ENCODE peak calls at places on chromosomes 4 and X, in ten cellular contexts. W is erythroblast, V is upper lobe of left lung, H is gastrocnemius medialis, A is heart left ventricle, S is uterus, F is body of pancreas, T is IMR-90, U is breast epithelium, M is ovary. G is an unnamed sample.

GRCh38 chrX:140724337-140725105 is 15.0 kb downstream of the LINC00632 start:
- DNase-seq in V (no peak), W (no peak), F (no peak), S (no peak), U (no peak), A (no peak), H (no peak), M (no peak), T (no peak), G (no peak)

GRCh38 chr4:179976777-179977176 is 2266.4 kb upstream of the TENM3 start:
- DNase-seq in A (no peak), U (no peak), H (no peak), S (no peak), T (no peak), V (no peak), M (no peak), W (no peak), F (no peak), G (no peak)

GRCh38 chr4:28621541-28621940 is 1760.9 kb downstream of the STIM2 start:
- DNase-seq in W (no peak), H (no peak), F (no peak), U (no peak), S (no peak), A (no peak), M (no peak), V (no peak), T (peak), G (no peak)

GRCh38 chr4:98642991-98643426 is 15.4 kb downstream of the TSPAN5 start:
- DNase-seq in F (peak), M (no peak), H (no peak), V (no peak), T (peak), A (no peak), W (peak), S (no peak), U (no peak), G (no peak)

GRCh38 chrX:46381630-46382029 is 163.6 kb downstream of the ZNF674 start:
- DNase-seq in T (peak), A (no peak), W (peak), M (no peak), V (no peak), U (no peak), F (no peak), H (no peak), S (no peak), G (no peak)

GRCh38 chr4:109009909-109010308 is 247.1 kb upstream of the ETNPPL start:
- DNase-seq in H (no peak), T (peak), M (no peak), S (no peak), U (no peak), A (no peak), V (no peak), W (no peak), F (no peak), G (no peak)

GRCh38 chrX:38678217-38678616 is 116.9 kb downstream of the TSPAN7 start:
- DNase-seq in M (no peak), S (no peak), H (no peak), W (no peak), U (no peak), T (no peak), A (no peak), V (no peak), F (no peak), G (no peak)

GRCh38 chr4:7974425-7974824 is 34.8 kb upstream of the AFAP1 start:
- DNase-seq in H (no peak), T (no peak), M (no peak), U (no peak), A (no peak), S (no peak), W (no peak), V (no peak), F (no peak), G (no peak)

GRCh38 chrX:36908801-36909403 is 99.3 kb upstream of the FAM47C start:
- DNase-seq in V (no peak), H (no peak), W (peak), A (no peak), U (no peak), S (no peak), T (peak), F (no peak), M (no peak), G (no peak)

GRCh38 chrX:108268434-108269080 is 169.7 kb downstream of the COL4A6 start:
- DNase-seq in S (no peak), F (peak), V (no peak), W (no peak), T (no peak), M (no peak), H (peak), A (peak), U (no peak), G (peak)

GRCh38 chrX:13088155-13088485 is 43.7 kb upstream of the FAM9C start:
- DNase-seq in W (no peak), F (no peak), H (no peak), U (no peak), V (no peak), T (no peak), M (no peak), S (no peak), A (no peak), G (no peak)

GRCh38 chr4:126993351-126993750 is 639.4 kb upstream of the INTU start:
- DNase-seq in S (no peak), U (no peak), W (no peak), T (no peak), A (no peak), V (no peak), M (no peak), F (no peak), H (no peak), G (no peak)

GRCh38 chr4:32207456-32207855 is 1487.3 kb downstream of the PCDH7 start:
- DNase-seq in M (no peak), A (no peak), T (no peak), W (no peak), H (no peak), U (no peak), V (no peak), S (no peak), F (no peak), G (no peak)

DNA sequence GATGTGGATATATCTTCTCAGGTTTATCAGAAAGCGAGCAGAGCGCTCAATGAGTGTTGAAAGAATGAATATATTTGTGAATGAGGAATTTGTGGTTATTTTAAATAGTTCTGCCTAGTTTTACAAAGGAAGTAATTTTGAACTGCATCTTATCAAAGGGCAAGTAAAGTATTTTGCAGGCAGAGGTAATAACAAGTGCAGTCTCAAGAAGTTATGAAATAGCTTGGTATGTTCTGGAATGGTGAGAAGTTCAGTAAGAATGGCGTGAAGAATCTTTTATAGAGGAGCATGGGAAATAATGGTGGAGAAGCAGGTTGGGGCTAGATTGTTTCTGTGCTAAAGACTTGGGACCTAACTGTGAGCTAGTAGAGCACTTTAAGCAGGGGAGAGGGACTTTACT is 10.9 kb downstream of the TMA16 start:
- DNase-seq in W (no peak), T (no peak), A (no peak), S (no peak), M (no peak), U (no peak), V (no peak), F (no peak), H (no peak), G (no peak)
- TF ChIP-seq POLR2A in W (no peak), T (no peak), A (no peak), S (no peak), M (no peak), U (no peak), V (no peak), F (no peak), H (no peak), G (no peak)

GRCh38 chr4:6693274-6694176 is at the start of gene S100P:
- DNase-seq in U (no peak), W (peak), F (no peak), S (no peak), A (no peak), T (no peak), H (no peak), V (no peak), M (no peak), G (no peak)
- TF ChIP-seq POLR2A in U (no peak), W (no peak), F (no peak), S (no peak), A (no peak), T (no peak), H (no peak), V (no peak), M (no peak), G (no peak)

DNA sequence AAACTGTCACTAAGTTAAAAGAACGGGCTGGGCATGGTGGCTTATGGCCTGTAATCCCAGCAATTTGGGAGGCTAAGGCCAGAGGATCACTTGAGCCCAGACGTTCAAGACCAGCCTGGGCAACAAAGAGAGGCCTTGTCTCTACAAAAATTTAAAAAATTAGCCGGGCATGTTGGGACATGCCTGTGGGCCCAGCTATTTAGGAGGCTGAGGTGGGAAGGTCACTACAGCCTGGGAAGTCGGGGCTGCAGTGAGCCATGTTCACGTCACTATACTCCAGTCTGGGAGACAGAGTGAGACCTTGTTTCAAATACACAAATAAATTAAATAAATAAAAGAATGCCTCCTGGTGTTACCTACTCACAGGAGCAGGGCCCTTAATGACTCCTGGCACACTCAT is 69.5 kb downstream of the APBB2 start:
- DNase-seq in F (no peak), W (no peak), U (no peak), S (no peak), T (no peak), A (no peak), M (no peak), V (no peak), H (no peak), G (no peak)
- TF ChIP-seq POLR2A in F (no peak), W (no peak), U (no peak), S (no peak), T (no peak), A (no peak), M (no peak), V (no peak), H (no peak), G (no peak)

DNA sequence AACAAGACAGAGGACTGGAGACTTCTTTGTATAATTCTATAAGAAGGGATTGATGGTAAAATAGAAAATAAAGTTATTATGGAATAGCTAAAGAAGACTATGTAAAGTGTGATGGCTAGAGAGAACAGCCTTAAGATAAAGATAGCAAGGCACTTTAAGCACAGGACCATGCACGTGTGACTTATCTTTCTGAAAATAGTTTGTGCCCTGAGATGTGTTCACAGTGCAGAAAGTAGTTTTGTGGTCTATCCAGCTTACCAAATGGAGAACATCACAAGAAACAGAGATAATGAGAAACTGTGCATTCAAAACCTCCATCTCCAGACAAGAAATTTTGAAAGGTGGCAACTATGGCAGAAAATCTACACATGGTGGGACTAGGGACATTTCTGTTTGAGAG is 213.3 kb downstream of the PARM1 start:
- DNase-seq in M (no peak), S (no peak), U (no peak), A (no peak), T (no peak), V (no peak), H (no peak), F (no peak), W (no peak), G (no peak)
- TF ChIP-seq POLR2A in M (no peak), S (no peak), U (no peak), A (no peak), T (no peak), V (no peak), H (no peak), F (no peak), W (no peak), G (no peak)

DNA sequence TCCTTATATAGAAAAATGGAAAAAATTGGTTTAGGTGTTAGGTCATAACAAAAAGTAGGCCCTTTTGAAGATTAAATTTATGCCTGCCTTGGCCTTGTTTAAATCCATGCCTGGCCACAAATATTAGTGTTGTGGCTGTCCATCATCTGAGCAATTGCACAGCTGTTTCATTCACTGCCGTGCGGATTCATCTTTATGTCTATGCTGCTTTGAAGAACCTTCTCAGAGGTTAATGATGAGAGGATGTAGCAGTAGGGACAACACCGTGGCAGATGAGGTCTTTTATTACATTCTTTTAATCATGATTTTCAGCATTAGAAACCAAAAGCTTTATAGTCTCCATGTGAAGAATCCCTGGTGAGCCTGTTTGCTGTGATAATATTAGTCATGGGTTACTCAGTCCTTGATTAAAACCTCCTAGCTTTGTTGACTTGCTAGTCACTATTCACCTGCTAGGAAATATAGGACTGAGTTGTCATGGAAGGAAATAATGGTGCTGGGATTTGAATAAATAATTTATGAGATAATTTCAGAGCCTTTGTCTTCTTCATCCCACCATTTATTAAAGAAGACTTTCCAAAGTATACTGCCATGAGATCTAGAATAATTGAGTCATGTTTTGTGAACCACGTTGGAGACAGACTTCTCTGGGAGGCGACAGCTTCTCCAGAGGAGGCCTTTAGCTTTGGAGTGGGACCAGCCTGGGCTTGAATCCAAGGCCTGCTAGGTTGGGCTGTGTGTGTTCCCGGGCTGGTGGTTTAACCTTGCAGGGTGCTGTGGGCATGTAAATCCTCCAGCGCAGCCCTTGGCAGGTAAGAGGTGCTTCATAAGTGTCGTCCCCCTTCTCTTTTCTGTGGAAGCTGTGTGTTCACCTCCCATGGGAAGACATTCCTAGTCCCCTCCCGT is 53.5 kb downstream of the PTTG2 start:
- DNase-seq in F (peak), T (peak), U (no peak), H (peak), S (peak), W (no peak), M (no peak), A (peak), V (no peak), G (no peak)
- TF ChIP-seq POLR2A in F (no peak), T (no peak), U (no peak), H (no peak), S (no peak), W (no peak), M (no peak), A (no peak), V (no peak), G (no peak)

GRCh38 chr4:48905363-48906015 is 1.1 kb downstream of the OCIAD2 start:
- DNase-seq in S (no peak), H (no peak), U (no peak), M (no peak), A (no peak), T (peak), F (peak), V (no peak), W (peak), G (no peak)

GRCh38 chr4:48904541-48905142 is 1.9 kb downstream of the OCIAD2 start:
- DNase-seq in A (no peak), T (peak), H (no peak), S (no peak), M (no peak), W (no peak), F (no peak), U (no peak), V (no peak), G (no peak)

GRCh38 chr4:48907706-48908477 is 1.3 kb upstream of the OCIAD2 start:
- DNase-seq in A (no peak), W (no peak), V (no peak), H (no peak), S (no peak), F (no peak), M (no peak), U (no peak), T (no peak), G (no peak)

GRCh38 chr4:48908687-48909086 is 2.1 kb upstream of the OCIAD2 start:
- DNase-seq in F (no peak), W (no peak), M (no peak), V (no peak), U (no peak), A (no peak), S (no peak), H (no peak), T (no peak), G (no peak)

GRCh38 chr4:48906283-48907173 is at the start of gene OCIAD2:
- DNase-seq in W (peak), U (peak), T (no peak), F (peak), H (no peak), S (peak), V (peak), M (peak), A (peak), G (peak)
- TF ChIP-seq POLR2A in W (peak), U (no peak), T (no peak), F (peak), H (no peak), S (no peak), V (peak), M (no peak), A (no peak), G (no peak)

GRCh38 chrX:123728554-123728953 is 4.3 kb downstream of the THOC2 start:
- DNase-seq in S (no peak), W (no peak), M (no peak), H (no peak), V (no peak), F (no peak), U (no peak), T (no peak), A (no peak), G (no peak)

GRCh38 chrX:123731987-123732678 is 719 bp downstream of the THOC2 start:
- DNase-seq in V (peak), M (peak), S (peak), F (no peak), H (no peak), A (no peak), T (peak), W (peak), U (no peak), G (no peak)

GRCh38 chrX:123731258-123731986 is 1.4 kb downstream of the THOC2 start:
- DNase-seq in A (no peak), M (no peak), T (peak), U (no peak), H (no peak), W (peak), V (no peak), F (no peak), S (no peak), G (no peak)

GRCh38 chrX:123736333-123736921 is 3.6 kb upstream of the THOC2 start:
- DNase-seq in F (no peak), H (no peak), S (no peak), T (peak), U (no peak), M (no peak), A (no peak), V (no peak), W (no peak), G (no peak)

DNA sequence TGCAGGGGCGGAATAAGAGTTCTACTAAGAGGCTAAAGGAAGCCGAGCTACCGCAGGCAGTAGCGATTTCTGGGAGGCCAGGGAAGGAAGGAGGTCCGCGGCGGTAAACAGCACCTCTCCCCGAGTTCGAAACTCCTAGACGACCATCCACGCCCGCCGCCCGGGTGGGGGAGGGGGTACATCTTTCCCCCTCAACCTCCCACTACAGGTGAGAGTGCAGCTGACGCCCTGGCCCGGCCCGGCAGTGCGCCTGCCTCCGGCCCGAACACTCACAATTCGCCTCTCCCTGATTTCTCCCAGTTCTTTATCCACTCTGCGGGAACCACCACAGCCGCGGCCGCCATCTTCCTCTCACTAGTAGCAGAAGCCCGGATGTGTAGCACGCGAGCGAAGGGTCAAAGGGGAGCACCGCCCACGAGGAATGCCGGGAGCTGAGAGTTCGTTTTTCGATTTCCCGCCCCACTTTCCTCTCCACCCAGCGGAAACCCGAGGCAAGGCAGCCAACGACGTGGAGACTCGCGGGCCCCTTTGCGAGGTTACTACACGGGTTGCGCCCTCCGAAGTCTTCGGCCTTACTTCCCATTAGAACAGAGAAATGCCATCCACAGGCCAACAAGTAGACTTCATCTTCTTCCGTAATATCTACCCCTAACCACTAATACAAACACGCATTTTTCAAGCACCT is at the start of gene THOC2:
- DNase-seq in H (peak), V (peak), A (peak), M (peak), U (peak), S (peak), T (peak), W (peak), F (peak), G (peak)
- TF ChIP-seq POLR2A in H (peak), V (peak), A (no peak), M (peak), U (no peak), S (peak), T (peak), W (peak), F (no peak), G (no peak)

G was measured in lower leg skin.